ENCODE peak calls at places on chromosomes 7 and 10, in four cellular contexts. O is WTC11, Q is K562, R is HepG2. J is an unnamed sample.

GRCh38 chr7:3880221-3880935 is 579.3 kb downstream of the SDK1 start:
- DNase-seq in O (no peak), Q (no peak), R (no peak), J (no peak)

GRCh38 chr7:136045992-136046391 is 68.8 kb upstream of the MTPN start:
- DNase-seq in O (no peak), Q (no peak), R (no peak), J (no peak)

GRCh38 chr7:132485600-132486594 is 90.4 kb downstream of the PLXNA4 start:
- DNase-seq in O (no peak), Q (no peak), R (no peak), J (peak; percentile 30)

GRCh38 chr7:123190109-123190831 is 9.5 kb downstream of the SLC13A1 start:
- DNase-seq in O (no peak), Q (no peak), R (no peak), J (no peak)

GRCh38 chr10:77873558-77874380 is 52.8 kb downstream of the DLG5 start:
- DNase-seq in O (no peak), Q (peak; percentile 44), R (peak; percentile 70), J (no peak)

GRCh38 chr7:130189281-130189782 is 15.9 kb downstream of the TMEM209 start:
- DNase-seq in O (no peak), Q (no peak), R (no peak), J (no peak)

GRCh38 chr7:5633161-5634106 is 148.0 kb downstream of the RNF216 start:
- DNase-seq in O (no peak), Q (no peak), R (no peak), J (no peak)

GRCh38 chr7:21916176-21916575 is 29.5 kb downstream of the CDCA7L start:
- DNase-seq in O (no peak), Q (no peak), R (no peak), J (no peak)

GRCh38 chr7:16098585-16099179 is 322.7 kb downstream of the CRPPA start:
- DNase-seq in O (no peak), Q (peak; percentile 45), R (no peak), J (peak; percentile 27)

GRCh38 chr7:70387197-70387596 is 744.7 kb upstream of the GALNT17 start:
- DNase-seq in O (no peak), Q (no peak), R (no peak), J (no peak)

GRCh38 chr7:143487566-143487965 is 9.9 kb downstream of the TAS2R41 start:
- DNase-seq in O (no peak), Q (no peak), R (peak; percentile 8), J (no peak)
- TF ChIP-seq ELF4 in O (no peak), Q (no peak), R (no peak), J (no peak)

DNA sequence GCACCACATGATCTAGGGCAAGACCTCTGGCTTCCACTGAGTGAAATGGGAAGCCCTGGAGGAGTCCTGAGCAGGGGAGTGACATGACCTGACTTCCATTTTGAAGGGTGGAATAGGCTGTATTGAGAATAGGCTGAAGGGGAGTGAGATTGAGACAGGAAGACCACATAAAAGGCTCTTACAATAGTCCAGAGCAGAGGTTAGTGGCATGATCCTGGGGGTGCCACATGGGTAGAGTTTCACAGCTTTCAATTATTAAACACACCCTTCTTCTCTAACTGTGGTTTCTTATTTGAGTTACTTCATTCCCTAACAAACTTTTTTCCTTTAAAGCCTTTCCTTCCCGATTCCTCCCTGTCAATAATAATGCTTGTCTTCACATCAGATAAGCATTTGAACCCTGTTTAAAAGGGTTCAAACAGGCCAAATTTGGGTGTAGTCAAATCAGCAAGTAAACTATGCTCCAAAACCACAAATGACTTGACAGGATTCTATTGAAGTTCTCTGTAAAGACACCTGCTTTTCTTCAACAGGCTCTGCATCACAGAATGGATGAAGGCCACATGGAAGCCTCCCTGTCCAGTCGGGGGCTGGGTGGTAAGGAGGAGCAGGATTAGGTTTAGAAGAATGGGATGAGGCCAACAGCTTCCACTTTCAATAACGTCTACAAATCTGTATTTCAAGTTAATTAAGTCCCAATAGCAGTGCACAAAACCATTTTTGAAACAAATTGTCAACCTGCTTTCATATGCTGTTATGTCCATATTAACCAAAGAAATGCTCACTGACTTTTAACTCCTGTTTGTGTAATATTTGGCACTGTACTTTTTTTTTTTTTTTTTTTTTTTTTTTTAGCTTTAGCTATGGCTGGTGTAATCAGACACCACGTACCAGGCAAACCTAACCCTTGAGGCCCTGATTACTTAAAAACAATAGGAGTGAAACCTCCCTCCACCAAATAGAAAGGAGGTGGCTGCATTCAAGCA is 131.9 kb downstream of the NRCAM start:
- DNase-seq in O (no peak), Q (no peak), R (no peak), J (no peak)
- TF ChIP-seq ELF4 in O (no peak), Q (no peak), R (no peak), J (no peak)

DNA sequence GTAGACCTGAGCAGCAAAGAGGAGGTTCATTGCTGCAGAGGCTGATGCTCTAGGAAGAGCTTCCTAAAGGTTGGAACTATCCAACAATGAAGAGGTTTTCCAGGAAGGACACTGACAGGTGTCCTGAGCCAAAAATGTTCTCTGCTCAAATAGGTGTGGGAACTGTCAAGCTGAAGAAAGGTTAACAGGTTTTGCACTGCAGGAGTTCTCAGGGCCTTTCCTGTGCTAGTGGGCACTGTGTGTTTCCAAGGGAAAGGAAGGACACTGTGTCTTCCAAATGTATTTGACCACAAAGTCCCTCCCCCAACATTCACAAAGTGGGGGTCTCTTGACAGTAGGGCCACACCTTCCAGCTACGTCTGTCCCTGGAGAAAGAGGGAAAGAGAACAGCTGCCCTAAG is 4.0 kb downstream of the ZCCHC24 start:
- DNase-seq in O (no peak), Q (no peak), R (no peak), J (no peak)
- TF ChIP-seq ELF4 in O (no peak), Q (no peak), R (no peak), J (no peak)

GRCh38 chr10:117348236-117348635 is 27.0 kb downstream of the PDZD8 start:
- DNase-seq in O (no peak), Q (no peak), R (no peak), J (no peak)
- TF ChIP-seq ELF4 in O (no peak), Q (no peak), R (no peak), J (no peak)

GRCh38 chr7:142939226-142939910 is at the start of gene LLCFC1:
- DNase-seq in O (peak; percentile 63), Q (peak; percentile 60), R (peak; percentile 13), J (peak; percentile 53)
- TF ChIP-seq ELF4 in O (no peak), Q (no peak), R (no peak), J (no peak)

GRCh38 chr10:19812976-19813375 is 3.3 kb upstream of the PLXDC2 start:
- DNase-seq in O (no peak), Q (no peak), R (no peak), J (no peak)

GRCh38 chr10:19815036-19815435 is 1.2 kb upstream of the PLXDC2 start:
- DNase-seq in O (no peak), Q (no peak), R (no peak), J (no peak)

GRCh38 chr10:19815478-19816419 is 483 bp upstream of the PLXDC2 start:
- DNase-seq in O (peak; percentile 86), Q (peak; percentile 8), R (no peak), J (peak; percentile 57)

GRCh38 chr10:19809481-19809880 is 6.8 kb upstream of the PLXDC2 start:
- DNase-seq in O (no peak), Q (no peak), R (no peak), J (no peak)

GRCh38 chr10:19811517-19811916 is 4.7 kb upstream of the PLXDC2 start:
- DNase-seq in O (peak; percentile 24), Q (no peak), R (peak; percentile 13), J (peak; percentile 39)
- TF ChIP-seq ELF4 in O (no peak), Q (no peak), R (no peak), J (no peak)

DNA sequence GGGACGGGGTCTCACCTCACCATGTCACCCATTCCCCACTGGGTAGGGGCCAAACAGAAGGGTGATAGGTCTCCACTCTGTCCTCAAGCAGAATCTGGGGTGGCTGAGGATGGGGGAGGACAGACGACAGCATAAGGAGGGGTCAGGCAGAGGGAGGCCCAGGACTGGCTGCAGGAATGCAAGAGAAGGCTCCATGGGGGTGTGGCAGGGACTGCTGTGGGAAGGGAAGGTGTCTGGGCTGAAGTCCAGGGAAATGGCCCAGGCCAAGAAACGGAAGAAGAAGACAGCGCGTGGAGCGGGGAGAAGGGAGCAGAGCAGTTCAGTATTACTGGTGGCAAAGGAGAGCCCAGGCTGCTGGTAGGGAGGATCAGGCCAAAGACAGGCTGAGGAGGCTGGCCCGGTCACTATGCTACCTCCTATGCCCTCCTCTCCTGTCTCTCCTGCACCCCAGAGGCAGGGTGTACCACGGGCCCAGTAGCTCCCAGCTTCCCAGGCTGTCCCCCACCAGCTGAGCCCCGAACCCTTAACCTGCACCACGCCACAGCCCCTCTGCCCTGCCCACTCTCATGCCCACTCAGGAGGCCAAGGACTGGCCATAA is 60.9 kb downstream of the GRB10 start:
- DNase-seq in O (no peak), Q (no peak), R (no peak), J (no peak)
- TF ChIP-seq ELF4 in O (no peak), Q (no peak), R (no peak), J (no peak)

GRCh38 chr7:55496906-55497305 is 75.4 kb downstream of the VOPP1 start:
- DNase-seq in O (no peak), Q (no peak), R (no peak), J (no peak)

GRCh38 chr7:55491346-55491745 is 81.0 kb downstream of the VOPP1 start:
- DNase-seq in O (no peak), Q (no peak), R (no peak), J (no peak)

GRCh38 chr7:55490099-55490498 is 82.2 kb downstream of the VOPP1 start:
- DNase-seq in O (no peak), Q (no peak), R (no peak), J (no peak)

GRCh38 chr7:55494951-55495350 is 77.4 kb downstream of the VOPP1 start:
- DNase-seq in O (no peak), Q (no peak), R (no peak), J (no peak)

DNA sequence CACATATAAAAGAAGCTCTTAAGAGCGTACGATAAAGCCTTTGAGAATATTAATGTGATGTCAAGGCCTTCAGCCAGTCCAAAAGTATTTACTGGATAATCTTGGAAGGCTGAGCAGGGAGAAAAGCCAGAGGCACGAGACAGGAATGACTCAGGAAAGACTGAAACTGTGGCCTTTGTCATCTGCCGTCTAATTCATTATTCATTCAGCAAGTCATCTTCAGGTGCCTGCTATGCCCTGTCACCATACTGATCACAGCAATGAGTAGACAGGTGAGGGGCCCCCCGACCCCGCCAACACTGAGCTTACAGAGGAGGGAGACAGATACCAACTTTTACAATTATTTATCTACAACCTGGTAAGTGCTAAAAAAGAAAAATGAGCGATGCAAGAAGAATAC is 78.9 kb downstream of the VOPP1 start:
- DNase-seq in O (no peak), Q (no peak), R (no peak), J (no peak)
- TF ChIP-seq ELF4 in O (no peak), Q (no peak), R (no peak), J (no peak)

J was measured in HEK293T.